ENCODE peak calls at places on chromosomes 11 and 22, in four cellular contexts. R is HepG2, U is A549, I is K562. S is an unnamed sample.

GRCh38 chr11:122115520-122116343 is at the start of gene BLID:
- DNase-seq in R (peak; percentile 7), U (peak; percentile 31), I (no peak), S (no peak)

GRCh38 chr11:22624742-22625447 is 728 bp downstream of the FANCF start:
- DNase-seq in R (peak; percentile 72), U (peak; percentile 82), I (peak; percentile 52), S (peak; percentile 28)

GRCh38 chr11:61364012-61364396 is 1.8 kb downstream of the TMEM138 start:
- DNase-seq in R (no peak), U (no peak), I (no peak), S (no peak)

GRCh38 chr11:2138436-2139117 is 612 bp downstream of the IGF2 start:
- DNase-seq in R (no peak), U (no peak), I (no peak), S (no peak)

GRCh38 chr11:92611157-92611556 is 358.3 kb upstream of the MTNR1B start:
- DNase-seq in R (no peak), U (no peak), I (no peak), S (no peak)

GRCh38 chr22:29315286-29316195 is at the start of gene RASL10A:
- DNase-seq in R (no peak), U (no peak), I (no peak), S (no peak)

GRCh38 chr22:33986167-33986771 is 66.0 kb upstream of the LARGE1 start:
- DNase-seq in R (no peak), U (no peak), I (no peak), S (no peak)

GRCh38 chr22:20645954-20646353 is 128.0 kb upstream of the SERPIND1 start:
- DNase-seq in R (no peak), U (no peak), I (no peak), S (no peak)

GRCh38 chr11:3073029-3073435 is 15.8 kb upstream of the CARS1 start:
- DNase-seq in R (no peak), U (no peak), I (no peak), S (no peak)

GRCh38 chr11:73330569-73331093 is 22.6 kb downstream of the ARHGEF17 start:
- DNase-seq in R (peak; percentile 48), U (peak; percentile 53), I (peak; percentile 46), S (no peak)

GRCh38 chr22:35480143-35480542 is 60.5 kb upstream of the RASD2 start:
- DNase-seq in R (no peak), U (no peak), I (no peak), S (no peak)
- TF ChIP-seq CHD4 in R (no peak), U (no peak), I (no peak), S (no peak)

DNA sequence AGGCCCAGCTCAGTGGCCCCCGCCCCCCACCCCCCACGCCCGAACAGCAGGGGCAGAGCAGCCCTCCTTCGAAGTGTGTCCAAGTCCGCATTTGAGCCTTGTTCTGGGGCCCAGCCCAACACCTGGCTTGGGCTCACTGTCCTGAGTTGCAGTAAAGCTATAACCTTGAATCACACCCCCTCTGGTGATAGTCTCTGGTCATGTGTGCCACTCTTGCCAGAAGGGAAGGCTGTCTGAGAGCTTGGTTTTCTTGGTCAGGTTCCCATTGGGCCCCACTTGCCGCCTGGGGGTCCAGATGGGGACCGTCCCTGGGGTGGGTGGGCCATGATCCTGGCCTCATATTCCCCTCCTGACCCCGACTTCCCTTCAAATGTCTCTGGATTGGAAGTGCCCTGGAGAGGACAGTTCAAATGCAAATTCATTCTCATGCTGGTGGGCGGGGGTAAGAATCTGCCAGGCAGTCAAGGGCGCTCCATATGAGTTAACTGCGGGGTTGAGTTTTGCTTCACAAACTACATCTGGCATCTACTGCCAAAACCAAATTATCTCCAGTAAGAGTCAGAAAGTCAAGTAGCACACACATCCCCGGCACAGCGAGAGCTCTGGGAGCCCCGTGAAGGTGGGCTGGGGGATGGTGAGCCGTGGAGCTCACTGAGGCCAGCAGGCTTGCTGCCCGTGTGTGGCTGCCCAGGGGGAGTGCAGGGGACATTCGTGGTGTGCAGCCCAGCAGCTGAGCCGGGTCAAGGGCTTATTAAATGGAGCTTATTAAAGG is 35.7 kb downstream of the B3GAT1 start:
- DNase-seq in R (no peak), U (no peak), I (no peak), S (no peak)
- TF ChIP-seq CHD4 in R (no peak), U (no peak), I (no peak), S (no peak)

DNA sequence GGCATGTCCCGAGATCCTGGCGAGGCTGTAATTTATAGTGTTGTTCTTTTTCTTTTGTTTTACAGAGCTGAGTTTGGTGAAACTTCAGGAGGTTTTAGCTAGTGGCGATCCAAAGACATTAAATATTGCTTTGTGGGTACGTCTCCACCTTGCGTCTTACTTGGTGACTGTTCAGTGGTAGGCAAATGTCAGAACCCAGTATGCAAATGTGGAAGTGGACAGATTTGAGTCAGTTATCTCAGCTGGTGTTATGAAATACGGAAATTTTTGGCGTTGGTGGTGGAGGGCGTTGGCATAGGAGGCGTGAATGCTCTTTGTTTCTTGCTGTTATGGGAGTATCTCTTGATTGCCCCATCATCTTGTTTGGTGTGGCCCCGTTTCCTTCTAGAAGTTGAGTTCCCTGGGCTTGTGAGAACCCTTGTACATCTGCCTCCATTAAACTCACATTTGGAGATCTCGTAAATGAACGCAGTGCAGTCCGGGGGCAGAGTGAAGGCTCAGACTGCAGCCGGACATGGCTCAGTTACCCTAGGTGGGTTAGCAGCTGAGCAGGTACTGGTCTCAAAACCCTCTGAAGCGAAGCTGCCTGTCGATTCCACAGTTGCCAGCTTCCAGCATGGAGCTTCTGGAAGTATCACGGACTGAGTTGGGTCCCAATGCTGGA is 39.9 kb downstream of the PTPRJ start:
- DNase-seq in R (no peak), U (no peak), I (no peak), S (peak; percentile 66)
- TF ChIP-seq CHD4 in R (no peak), U (no peak), I (no peak), S (no peak)

DNA sequence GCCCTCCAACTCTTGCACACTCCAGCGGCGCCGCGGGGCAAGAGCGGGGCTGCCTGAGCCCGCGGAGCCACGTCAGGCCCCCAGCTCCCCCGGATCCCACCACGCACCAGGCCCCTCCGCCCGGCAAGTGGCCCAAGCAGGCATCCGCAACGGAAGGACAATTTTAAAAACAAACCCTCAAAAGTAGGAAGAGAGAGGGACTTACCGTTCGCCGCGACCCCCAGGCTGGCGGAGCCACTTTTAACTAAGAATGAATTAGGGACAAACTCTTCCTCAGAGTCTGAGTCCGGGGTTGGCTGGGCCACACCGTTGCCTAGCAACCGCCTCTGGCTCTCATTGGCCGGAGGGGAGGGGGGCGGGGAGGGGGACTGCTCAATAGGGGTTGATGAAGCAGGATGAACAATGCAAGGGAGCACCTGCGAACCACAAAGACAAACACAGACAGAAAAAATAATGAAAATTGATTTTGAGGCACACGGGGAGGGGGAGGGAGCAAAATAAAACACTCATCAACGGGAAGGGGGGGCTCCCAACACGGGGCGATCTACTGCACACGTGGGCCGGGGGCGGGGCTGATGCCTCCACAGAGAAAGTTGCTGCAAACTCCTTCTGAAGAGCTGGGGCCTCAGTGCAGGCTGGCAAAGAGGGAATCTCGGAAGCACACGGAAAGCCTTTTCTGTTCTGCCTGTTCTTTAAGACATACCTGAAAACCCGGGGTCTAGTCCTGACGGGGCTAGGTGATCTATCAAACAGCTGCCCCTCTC is 387.5 kb upstream of the NARS2 start:
- DNase-seq in R (no peak), U (no peak), I (peak; percentile 50), S (no peak)
- TF ChIP-seq CHD4 in R (no peak), U (no peak), I (no peak), S (no peak)

S was measured in GM12878.